ENCODE peak calls at places on chromosomes 6 and 20, in ten cellular contexts. K is prostate gland, S is Peyer's patch, M is stomach, W is heart left ventricle, F is transverse colon, I is esophagus squamous epithelium, H is HCT116, A is GM12878, U is testis. Q is an unnamed sample.

GRCh38 chr6:132166670-132167069 is 215.5 kb upstream of the CCN2 start:
- DNase-seq in A (no peak), S (no peak), U (no peak), K (no peak), H (no peak), W (no peak), M (no peak), F (no peak), I (no peak), Q (no peak)

GRCh38 chr20:19781235-19781634 is 23.2 kb downstream of the RIN2 start:
- DNase-seq in H (no peak), W (no peak), A (no peak), U (no peak), I (no peak), K (no peak), S (no peak), F (no peak), M (no peak), Q (no peak)

GRCh38 chr20:7090753-7091310 is 323.3 kb downstream of the BMP2 start:
- DNase-seq in W (no peak), F (peak; percentile 63), U (no peak), S (no peak), A (no peak), K (no peak), I (no peak), M (no peak), H (no peak), Q (peak; percentile 21)

GRCh38 chr6:151240036-151240685 is 394 bp downstream of the AKAP12 start:
- DNase-seq in I (no peak), F (peak; percentile 72), A (no peak), K (peak; percentile 39), U (peak; percentile 94), S (peak; percentile 70), H (peak; percentile 59), W (peak; percentile 80), M (peak; percentile 36), Q (peak; percentile 90)

GRCh38 chr20:62400021-62400420 is 7.1 kb downstream of the CABLES2 start:
- DNase-seq in A (no peak), W (no peak), U (no peak), I (no peak), S (no peak), M (no peak), K (no peak), H (no peak), F (no peak), Q (no peak)

GRCh38 chr6:169225887-169226286 is 27.8 kb downstream of the THBS2 start:
- DNase-seq in W (no peak), K (no peak), H (no peak), I (no peak), F (no peak), U (no peak), M (peak; percentile 21), A (no peak), S (no peak), Q (no peak)

GRCh38 chr6:99080191-99080590 is 132.4 kb upstream of the FBXL4 start:
- DNase-seq in S (no peak), F (no peak), M (no peak), U (no peak), K (no peak), W (no peak), A (no peak), H (no peak), I (no peak), Q (no peak)

GRCh38 chr6:48184644-48185043 is 73.6 kb upstream of the PTCHD4 start:
- DNase-seq in S (no peak), I (no peak), A (no peak), U (no peak), F (no peak), K (no peak), H (no peak), W (no peak), M (no peak), Q (no peak)

GRCh38 chr6:25601797-25602679 is 50.0 kb upstream of the SCGN start:
- DNase-seq in K (no peak), S (no peak), A (no peak), U (no peak), I (no peak), H (peak; percentile 28), M (no peak), F (no peak), W (no peak), Q (no peak)

GRCh38 chr20:52410746-52411317 is 219.3 kb upstream of the ZFP64 start:
- DNase-seq in F (no peak), A (no peak), W (no peak), M (no peak), U (no peak), I (no peak), K (no peak), S (no peak), H (no peak), Q (no peak)

GRCh38 chr20:55160022-55160421 is 684.6 kb downstream of the DOK5 start:
- DNase-seq in S (peak; percentile 58), K (no peak), A (no peak), H (no peak), I (no peak), U (no peak), F (no peak), W (no peak), M (no peak), Q (no peak)

GRCh38 chr6:31626952-31627351 is 6.4 kb downstream of the PRRC2A start:
- DNase-seq in S (no peak), A (no peak), K (no peak), I (no peak), H (no peak), U (no peak), W (no peak), M (no peak), F (no peak), Q (peak; percentile 50)

DNA sequence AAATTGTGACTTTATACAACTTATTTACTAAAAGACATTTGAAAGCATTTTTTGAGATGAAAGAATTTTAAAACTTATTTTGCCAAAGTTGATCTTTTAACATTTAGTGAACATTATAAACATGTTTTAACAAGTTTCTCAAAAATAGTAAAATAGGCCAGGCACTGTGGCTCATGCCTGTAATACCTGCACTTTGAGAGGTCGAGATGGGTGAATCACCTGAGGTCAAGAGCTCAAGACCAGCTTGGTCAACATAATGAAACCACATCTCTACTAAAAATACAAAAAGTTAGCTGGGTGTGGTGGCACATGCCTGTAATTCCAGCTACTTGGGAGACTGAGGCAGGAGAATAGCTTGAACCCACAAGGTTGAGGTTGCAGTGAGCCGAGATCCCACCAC is 78.6 kb downstream of the CLVS2 start:
- DNase-seq in I (no peak), W (no peak), H (no peak), K (no peak), U (no peak), M (no peak), S (no peak), A (no peak), F (no peak), Q (no peak)
- TF ChIP-seq POLR2A in I (no peak), W (no peak), H (no peak), K (no peak), U (no peak), M (no peak), S (no peak), A (no peak), F (no peak), Q (no peak)

GRCh38 chr6:7542878-7543394 is 1.5 kb downstream of the DSP start:
- DNase-seq in U (peak; percentile 54), K (peak; percentile 93), H (peak; percentile 56), F (peak; percentile 84), M (peak; percentile 85), A (no peak), W (peak; percentile 83), S (peak; percentile 85), I (no peak), Q (no peak)

GRCh38 chr6:7541175-7542064 is at the start of gene DSP:
- DNase-seq in I (no peak), A (no peak), M (peak; percentile 89), K (peak; percentile 91), U (peak; percentile 41), W (peak; percentile 79), S (peak; percentile 88), F (peak; percentile 90), H (peak; percentile 48), Q (peak; percentile 78)

GRCh38 chr6:7542065-7542877 is 800 bp downstream of the DSP start:
- DNase-seq in W (peak; percentile 37), S (peak; percentile 53), I (no peak), H (no peak), U (peak; percentile 22), K (peak; percentile 27), M (peak; percentile 49), A (no peak), F (peak; percentile 34), Q (peak; percentile 27)

GRCh38 chr6:7538484-7538883 is 3.0 kb upstream of the DSP start:
- DNase-seq in H (no peak), F (no peak), U (no peak), A (no peak), I (no peak), S (no peak), K (no peak), W (no peak), M (no peak), Q (no peak)

GRCh38 chr6:7540595-7540994 is 876 bp upstream of the DSP start:
- DNase-seq in F (no peak), K (no peak), M (peak; percentile 43), I (no peak), W (peak; percentile 78), A (no peak), S (no peak), U (no peak), H (no peak), Q (no peak)
- H3K4me3 ChIP-seq in F (peak overlapping the region; percentile 58), K (no peak overlapping the region), M (peak overlapping the region; percentile 59), I (peak overlapping the region; percentile 69), W (peak overlapping the region; percentile 71), A (no peak overlapping the region), S (no peak overlapping the region), U (peak overlapping the region; percentile 49), H (peak overlapping the region; percentile 91), Q (peak overlapping the region; percentile 55)

DNA sequence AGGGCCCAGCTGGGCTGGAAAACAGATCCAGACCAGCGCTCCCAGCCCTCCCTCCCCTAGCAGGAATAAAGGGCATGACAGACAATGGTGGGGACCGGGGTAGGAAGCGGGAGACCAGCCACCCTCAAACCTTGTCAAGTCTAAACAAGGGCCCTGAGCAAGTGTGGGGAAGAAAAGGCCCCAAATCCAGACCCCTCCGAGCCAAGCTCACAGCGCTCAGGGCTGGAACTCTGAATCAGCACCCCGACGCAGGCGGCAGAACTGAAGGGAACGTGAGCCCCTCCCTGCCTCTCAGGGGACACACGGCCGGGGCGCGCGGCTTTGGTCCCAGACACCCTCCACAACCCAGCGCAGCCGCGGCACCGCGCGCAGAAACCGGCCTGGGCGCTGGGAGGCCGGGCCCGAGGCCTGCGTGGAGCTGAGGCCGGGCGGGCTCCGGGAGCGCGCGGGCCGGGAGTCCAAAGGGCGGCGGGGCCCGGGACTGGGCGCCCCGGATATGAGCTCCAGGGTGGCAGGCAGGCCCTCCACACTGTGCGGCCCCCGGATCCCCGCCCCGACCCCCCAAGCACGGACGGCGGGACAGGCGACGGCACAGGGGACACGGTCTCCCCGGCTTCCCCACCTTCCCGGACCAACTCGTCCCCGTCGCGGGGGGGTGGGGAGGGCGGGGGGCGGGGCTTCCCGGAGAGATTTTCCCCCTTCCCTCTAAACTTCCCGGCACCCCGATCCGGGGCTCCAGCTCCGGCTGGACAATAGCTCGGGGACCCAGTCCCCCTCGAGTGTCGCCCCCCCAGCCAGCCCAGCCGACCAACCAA is 636 bp downstream of the TEAD3 start:
- DNase-seq in M (peak; percentile 54), U (no peak), W (no peak), I (no peak), S (peak; percentile 65), K (no peak), A (no peak), H (no peak), F (peak; percentile 58), Q (peak; percentile 90)
- TF ChIP-seq POLR2A in M (no peak), U (no peak), W (no peak), I (no peak), S (no peak), K (peak; percentile 23), A (no peak), H (no peak), F (peak; percentile 43), Q (no peak)

GRCh38 chr6:30515967-30516753 is 26.9 kb downstream of the HLA-E start:
- DNase-seq in W (peak; percentile 91), F (peak; percentile 93), S (peak; percentile 98), A (peak; percentile 92), K (peak; percentile 87), M (peak; percentile 91), H (peak; percentile 61), I (peak; percentile 76), U (peak; percentile 82), Q (peak; percentile 96)
- H3K4me3 ChIP-seq in W (peak overlapping the region; percentile 49), F (peak overlapping the region; percentile 37), S (peak overlapping the region; percentile 41), A (peak overlapping the region; percentile 69), K (peak overlapping the region; percentile 19), M (peak overlapping the region; percentile 18), H (peak overlapping the region; percentile 42), I (peak overlapping the region; percentile 45), U (peak overlapping the region; percentile 49), Q (peak overlapping the region; percentile 33)

Q was measured in upper lobe of left lung.